ENCODE peak calls at places on chromosomes 3 and 15, in six cellular contexts. Z is H9, V is mesenchymal stem cell, C is trophoblast cell, I is IMR-90, J is H1. F is an unnamed sample. For H3K79me1, the result is how much of the 10 kb centered on the place peaks cover.

GRCh38 chr15:99155961-99156443 is 51.1 kb downstream of the SYNM start:
- DNase-seq in Z (no peak), V (no peak), C (peak), I (peak), J (no peak), F (peak)

GRCh38 chr15:99019558-99020540 is 12.3 kb upstream of the PGPEP1L start:
- DNase-seq in Z (no peak), V (peak), C (peak), I (peak), J (peak), F (no peak)

GRCh38 chr3:120568624-120569023 is 27.5 kb upstream of the NDUFB4 start:
- DNase-seq in Z (no peak), V (peak), C (peak), I (peak), J (no peak), F (peak)

GRCh38 chr15:70243686-70244540 is 146.2 kb upstream of the TLE3 start:
- DNase-seq in Z (no peak), V (no peak), C (no peak), I (no peak), J (no peak), F (no peak)

GRCh38 chr3:137612293-137612692 is 151.8 kb upstream of the SOX14 start:
- DNase-seq in Z (peak), V (no peak), C (no peak), I (no peak), J (no peak), F (peak)

GRCh38 chr15:31489801-31490646 is 163.4 kb downstream of the KLF13 start:
- DNase-seq in Z (peak), V (peak), C (peak), I (peak), J (peak), F (peak)

GRCh38 chr15:31024330-31024729 is 32.9 kb upstream of the MTMR10 start:
- DNase-seq in Z (peak), V (peak), C (peak), I (peak), J (no peak), F (peak)

GRCh38 chr3:76554717-76555116 is 485.2 kb upstream of the ROBO2 start:
- DNase-seq in Z (no peak), V (peak), C (no peak), I (peak), J (no peak), F (no peak)

GRCh38 chr3:188442430-188442829 is 288.5 kb downstream of the LPP start:
- DNase-seq in Z (no peak), V (no peak), C (no peak), I (no peak), J (no peak), F (no peak)

GRCh38 chr3:152374260-152374990 is 105.7 kb downstream of the MBNL1 start:
- DNase-seq in Z (no peak), V (peak), C (no peak), I (no peak), J (no peak), F (no peak)

GRCh38 chr15:62287066-62287857 is 122.2 kb upstream of the C2CD4B start:
- DNase-seq in Z (no peak), V (peak), C (no peak), I (peak), J (no peak), F (no peak)

GRCh38 chr15:77901251-77901881 is 176.1 kb downstream of the TBC1D2B start:
- DNase-seq in Z (no peak), V (no peak), C (no peak), I (no peak), J (no peak), F (no peak)

GRCh38 chr15:90552162-90552928 is 22.6 kb downstream of the CRTC3 start:
- DNase-seq in Z (no peak), V (peak), C (peak), I (peak), J (no peak), F (no peak)

GRCh38 chr3:13022348-13023250 is 50.6 kb downstream of the IQSEC1 start:
- DNase-seq in Z (peak), V (peak), C (peak), I (peak), J (peak), F (peak)

GRCh38 chr3:193865339-193865738 is 270.6 kb upstream of the HES1 start:
- DNase-seq in Z (no peak), V (no peak), C (no peak), I (no peak), J (no peak), F (no peak)

GRCh38 chr3:151726016-151726415 is 7.7 kb upstream of the AADACL2 start:
- DNase-seq in Z (no peak), V (peak), C (peak), I (no peak), J (no peak), F (no peak)

GRCh38 chr3:168093229-168093628 is 2.5 kb downstream of the GOLIM4 start:
- DNase-seq in Z (no peak), V (no peak), C (no peak), I (no peak), J (no peak), F (no peak)

GRCh38 chr3:126997455-126998038 is 14.6 kb downstream of the PLXNA1 start:
- DNase-seq in Z (no peak), V (no peak), C (no peak), I (no peak), J (no peak), F (no peak)
- H3K79me1 ChIP-seq in Z (under half), V (under half), C (under half), I (half or more), J (under half), F (under half)

DNA sequence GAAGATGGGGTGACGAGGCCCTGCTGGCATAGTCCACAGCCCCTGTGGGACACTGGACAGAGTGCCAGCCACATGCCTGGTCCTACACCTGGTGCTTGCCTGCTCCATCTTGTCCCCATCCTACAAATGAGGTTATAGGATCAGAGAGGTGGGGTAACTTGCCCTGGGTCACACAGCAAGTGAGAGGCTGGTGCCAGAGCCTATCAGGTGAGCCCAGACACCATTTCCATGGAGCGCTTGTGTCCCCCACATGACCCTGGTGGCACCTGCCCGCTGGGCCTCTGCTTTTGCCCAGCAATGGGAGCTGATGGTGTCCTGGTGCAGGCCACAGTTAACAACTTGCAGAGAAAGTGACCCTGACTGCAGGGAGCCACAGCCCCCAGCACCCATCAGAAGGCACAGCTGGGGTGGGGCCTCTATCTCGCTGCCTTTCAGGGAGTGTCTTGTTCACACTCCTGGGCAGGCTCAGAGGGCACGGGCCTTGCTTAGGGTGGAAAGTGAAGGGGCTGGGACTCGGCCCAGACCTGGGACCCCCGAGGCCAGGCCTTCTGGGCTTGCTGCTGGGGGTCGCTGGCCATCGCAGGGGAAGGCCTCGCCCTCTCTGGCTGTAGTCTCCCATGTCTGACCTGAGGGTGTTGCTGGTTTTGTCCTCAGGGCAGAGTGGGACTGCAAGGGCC is 7.2 kb downstream of the PLXNA1 start:
- DNase-seq in Z (no peak), V (no peak), C (peak), I (no peak), J (no peak), F (no peak)
- H3K79me1 ChIP-seq in Z (under half), V (under half), C (under half), I (half or more), J (under half), F (under half)

DNA sequence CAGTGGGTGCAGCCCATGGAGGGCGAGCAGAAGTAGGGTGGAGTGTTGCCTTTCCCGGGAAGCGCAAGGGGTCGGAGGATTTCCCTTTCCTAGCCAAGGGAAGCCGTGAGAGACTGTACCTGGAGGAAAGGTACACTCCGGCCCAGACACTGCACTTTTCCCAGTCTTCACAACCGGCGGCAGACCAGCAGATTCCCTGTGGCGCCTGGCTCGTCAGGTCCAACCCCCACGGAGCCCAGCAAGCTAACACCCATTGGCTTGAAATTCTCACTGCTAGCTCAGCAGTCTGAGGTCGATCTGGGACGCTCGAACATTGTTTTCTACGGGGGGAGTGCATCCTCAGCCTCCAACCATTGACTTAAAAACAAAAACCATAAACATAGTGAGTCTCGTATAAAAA is 26.5 kb downstream of the CCNB2 start:
- DNase-seq in Z (no peak), V (no peak), C (no peak), I (no peak), J (no peak), F (no peak)
- H3K79me1 ChIP-seq in Z (under half), V (under half), C (under half), I (under half), J (under half), F (under half)

GRCh38 chr3:126992776-126993175 is 9.9 kb downstream of the PLXNA1 start:
- DNase-seq in Z (no peak), V (no peak), C (no peak), I (no peak), J (no peak), F (no peak)

GRCh38 chr3:126994661-126995161 is 11.8 kb downstream of the PLXNA1 start:
- DNase-seq in Z (no peak), V (no peak), C (no peak), I (no peak), J (no peak), F (no peak)

GRCh38 chr3:126991366-126992200 is 8.7 kb downstream of the PLXNA1 start:
- DNase-seq in Z (no peak), V (no peak), C (no peak), I (no peak), J (no peak), F (no peak)

GRCh38 chr3:126992216-126992615 is 9.3 kb downstream of the PLXNA1 start:
- DNase-seq in Z (no peak), V (no peak), C (no peak), I (no peak), J (no peak), F (no peak)

GRCh38 chr3:126993436-126993835 is 10.5 kb downstream of the PLXNA1 start:
- DNase-seq in Z (no peak), V (no peak), C (no peak), I (no peak), J (no peak), F (no peak)
- H3K79me1 ChIP-seq in Z (under half), V (half or more), C (under half), I (half or more), J (under half), F (under half)

GRCh38 chr3:66406841-66407240 is 94.0 kb downstream of the LRIG1 start:
- DNase-seq in Z (no peak), V (no peak), C (no peak), I (no peak), J (no peak), F (no peak)

GRCh38 chr3:66406186-66406585 is 94.6 kb downstream of the LRIG1 start:
- DNase-seq in Z (no peak), V (no peak), C (no peak), I (no peak), J (no peak), F (no peak)

GRCh38 chr3:66405701-66406091 is 95.1 kb downstream of the LRIG1 start:
- DNase-seq in Z (no peak), V (peak), C (no peak), I (peak), J (no peak), F (peak)

GRCh38 chr3:66408458-66408857 is 92.4 kb downstream of the LRIG1 start:
- DNase-seq in Z (no peak), V (no peak), C (no peak), I (no peak), J (no peak), F (no peak)

DNA sequence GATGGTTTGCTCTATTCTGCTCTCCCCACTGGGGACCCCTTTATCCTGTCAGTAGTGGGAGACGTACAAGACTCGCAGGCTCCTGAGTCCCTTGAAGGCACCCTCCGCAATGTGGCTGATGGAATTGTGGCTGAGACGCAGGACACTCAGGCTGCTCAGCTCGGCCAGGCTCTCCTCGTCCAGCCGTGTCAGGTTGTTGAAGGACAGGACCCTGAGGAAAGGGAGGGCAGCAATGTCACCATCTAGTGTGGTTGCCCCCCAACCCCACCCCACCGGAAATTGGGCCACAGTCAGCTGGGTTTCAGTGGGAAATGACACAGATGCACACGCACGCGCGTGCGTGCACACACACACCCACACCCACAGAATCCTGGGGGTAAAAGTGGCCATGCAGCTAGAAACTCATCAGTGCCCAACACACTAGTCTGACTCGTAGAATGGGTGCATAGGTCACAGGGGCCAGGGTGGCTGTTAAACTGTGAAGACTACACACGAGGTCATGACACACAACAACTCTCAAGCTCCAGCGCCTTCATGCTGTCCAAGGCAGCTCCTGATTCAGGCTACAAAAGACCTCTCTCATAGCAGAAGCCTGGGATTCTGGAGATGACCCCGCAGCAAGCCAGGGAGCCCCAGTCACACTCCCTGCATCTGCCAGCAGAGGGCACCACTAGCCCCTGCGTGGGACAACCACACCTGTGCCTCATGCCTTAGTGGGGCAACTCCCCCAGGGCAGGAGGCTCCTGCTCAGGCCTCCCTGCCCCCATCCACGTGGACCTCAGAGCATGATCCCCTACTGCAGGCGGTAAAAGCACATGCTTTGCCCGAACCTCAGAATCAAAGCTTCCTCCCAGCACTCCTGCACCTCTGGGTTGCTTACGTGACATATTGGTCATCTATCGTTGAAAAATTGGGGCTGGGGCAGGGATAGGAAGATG is 93.3 kb downstream of the LRIG1 start:
- DNase-seq in Z (peak), V (peak), C (peak), I (peak), J (peak), F (peak)
- H3K79me1 ChIP-seq in Z (under half), V (half or more), C (under half), I (under half), J (under half), F (under half)

GRCh38 chr3:184678317-184679055 is 33.4 kb downstream of the MAGEF1 start:
- DNase-seq in Z (no peak), V (no peak), C (no peak), I (no peak), J (no peak), F (no peak)
- H3K79me1 ChIP-seq in Z (under half), V (under half), C (under half), I (under half), J (under half), F (under half)

GRCh38 chr3:126999383-126999782 is 16.5 kb downstream of the PLXNA1 start:
- DNase-seq in Z (no peak), V (no peak), C (no peak), I (no peak), J (no peak), F (no peak)
- H3K79me1 ChIP-seq in Z (under half), V (under half), C (under half), I (half or more), J (under half), F (under half)

GRCh38 chr3:126987596-126987995 is 4.7 kb downstream of the PLXNA1 start:
- DNase-seq in Z (no peak), V (no peak), C (no peak), I (no peak), J (no peak), F (no peak)
- H3K79me1 ChIP-seq in Z (under half), V (under half), C (under half), I (half or more), J (under half), F (under half)

DNA sequence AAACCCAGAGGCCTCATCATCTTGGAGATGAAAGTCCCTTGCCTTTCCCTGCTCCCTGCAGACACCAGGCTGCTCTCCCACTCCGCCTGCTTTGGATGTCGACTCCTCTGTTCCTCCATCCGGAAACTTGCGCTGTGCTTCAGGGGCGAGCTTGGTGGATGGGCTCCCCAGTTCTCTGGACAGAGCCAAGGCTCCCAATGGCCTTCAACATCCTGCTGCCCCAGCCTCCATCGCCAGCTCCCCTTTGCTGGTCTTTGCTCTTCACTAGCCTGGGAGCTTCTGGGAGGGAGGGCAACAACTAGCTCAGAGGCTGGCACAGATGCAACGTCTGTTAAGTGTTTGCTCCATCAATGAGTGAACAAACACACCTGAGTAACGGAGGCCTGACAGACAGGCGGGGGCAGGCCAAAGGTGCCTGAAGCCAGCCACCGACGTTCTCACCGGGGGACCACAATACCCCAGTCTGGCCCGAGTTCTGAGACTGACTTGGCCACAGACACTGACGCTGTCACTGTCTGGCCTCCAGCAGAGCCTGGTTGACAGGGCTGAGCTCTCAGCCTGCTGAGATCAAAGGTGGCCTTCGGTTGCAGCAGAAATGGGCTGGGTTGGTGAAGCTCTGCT is 39.0 kb downstream of the RGMA start:
- DNase-seq in Z (no peak), V (no peak), C (no peak), I (no peak), J (no peak), F (no peak)
- H3K79me1 ChIP-seq in Z (under half), V (under half), C (under half), I (under half), J (under half), F (under half)